ENCODE peak calls at places on chromosomes 6 and 20, in seven cellular contexts. Q, I, O, B, F, S and K are unnamed samples. For H3K36me3, the result is how much of the 10 kb centered on the place peaks cover.

GRCh38 chr6:158972241-158973233 is 27.5 kb downstream of the RSPH3 start:
- DNase-seq in B (no peak), O (no peak), I (no peak), F (no peak), S (no peak), Q (no peak), K (no peak)

GRCh38 chr6:149931501-149931900 is 8.6 kb upstream of the RAET1G start:
- DNase-seq in O (no peak), Q (no peak), F (no peak), I (no peak), B (no peak), S (no peak), K (no peak)

GRCh38 chr6:143158113-143158581 is 97.5 kb downstream of the AIG1 start:
- DNase-seq in Q (no peak), S (no peak), F (no peak), I (no peak), O (no peak), B (no peak), K (no peak)

GRCh38 chr6:10541591-10541990 is 20.4 kb downstream of the GCNT2 start:
- DNase-seq in Q (no peak), O (no peak), F (no peak), I (no peak), B (no peak), S (no peak), K (no peak)

GRCh38 chr6:167705211-167705750 is 121.4 kb upstream of the AFDN start:
- DNase-seq in B (no peak), Q (no peak), O (no peak), F (no peak), S (no peak), I (no peak), K (peak)

GRCh38 chr6:147507162-147508072 is 1.1 kb upstream of the SAMD5 start:
- DNase-seq in Q (peak), F (no peak), O (no peak), S (no peak), I (no peak), B (peak), K (peak)

GRCh38 chr20:44733341-44734069 is 12.2 kb upstream of the KCNK15 start:
- DNase-seq in I (peak), F (no peak), Q (peak), S (peak), O (peak), B (peak), K (peak)

GRCh38 chr6:129673758-129674157 is 36.2 kb downstream of the ARHGAP18 start:
- DNase-seq in I (no peak), B (no peak), O (no peak), S (no peak), F (no peak), Q (no peak), K (no peak)

GRCh38 chr20:46898433-46898832 is 3.8 kb downstream of the EYA2 start:
- DNase-seq in B (no peak), I (no peak), S (no peak), F (no peak), O (no peak), Q (no peak), K (no peak)

GRCh38 chr6:154705471-154706113 is 27.6 kb upstream of the SCAF8 start:
- DNase-seq in I (no peak), Q (no peak), B (peak), F (no peak), O (no peak), S (no peak), K (no peak)

GRCh38 chr6:88870728-88871330 is 92.6 kb downstream of the RNGTT start:
- DNase-seq in S (no peak), F (no peak), I (peak), O (peak), Q (no peak), B (peak), K (peak)

GRCh38 chr6:163100259-163100658 is 314.3 kb upstream of the QKI start:
- DNase-seq in F (no peak), I (no peak), B (no peak), Q (no peak), O (no peak), S (no peak), K (no peak)

GRCh38 chr20:8790442-8791074 is 278.3 kb upstream of the PLCB4 start:
- DNase-seq in I (no peak), Q (no peak), F (no peak), O (peak), S (peak), B (peak), K (no peak)

GRCh38 chr20:10984899-10985298 is 311.1 kb upstream of the JAG1 start:
- DNase-seq in S (no peak), O (no peak), B (no peak), F (no peak), Q (no peak), I (no peak), K (no peak)

GRCh38 chr6:11423667-11424066 is 113.9 kb upstream of the TMEM170B start:
- DNase-seq in Q (no peak), O (no peak), F (no peak), I (no peak), S (no peak), B (no peak), K (no peak)

GRCh38 chr6:142842423-142843261 is 102.3 kb downstream of the HIVEP2 start:
- DNase-seq in F (no peak), S (no peak), O (no peak), Q (no peak), B (no peak), I (no peak), K (no peak)

GRCh38 chr20:57600324-57601210 is 19.7 kb downstream of the ZBP1 start:
- DNase-seq in B (no peak), F (no peak), S (no peak), O (no peak), Q (no peak), I (no peak), K (no peak)

GRCh38 chr20:10511166-10511506 is 76.0 kb downstream of the SLX4IP start:
- DNase-seq in O (no peak), B (no peak), Q (no peak), I (no peak), F (no peak), S (no peak), K (no peak)

GRCh38 chr6:139494376-139495025 is 120.1 kb upstream of the CITED2 start:
- DNase-seq in Q (no peak), S (no peak), B (no peak), I (no peak), F (no peak), O (no peak), K (no peak)

GRCh38 chr20:45358282-45359068 is 4.5 kb upstream of the SYS1 start:
- DNase-seq in Q (no peak), B (peak), I (peak), O (peak), F (no peak), S (peak), K (peak)

GRCh38 chr6:100229512-100229911 is 235.2 kb downstream of the SIM1 start:
- DNase-seq in Q (no peak), S (no peak), F (no peak), I (no peak), B (no peak), O (peak), K (no peak)

GRCh38 chr20:13492001-13492480 is 146.7 kb downstream of the TASP1 start:
- DNase-seq in B (peak), Q (no peak), F (no peak), O (no peak), S (no peak), I (no peak), K (peak)

GRCh38 chr20:18849131-18849530 is 35.5 kb downstream of the SCP2D1 start:
- DNase-seq in B (no peak), I (no peak), Q (no peak), O (no peak), S (no peak), F (no peak), K (no peak)

GRCh38 chr6:100449239-100449691 is 15.5 kb downstream of the SIM1 start:
- DNase-seq in I (no peak), F (no peak), O (no peak), S (no peak), Q (no peak), B (no peak), K (no peak)

GRCh38 chr6:45590225-45590624 is 212.5 kb upstream of the SUPT3H start:
- DNase-seq in Q (no peak), I (no peak), B (no peak), S (no peak), F (no peak), O (no peak), K (no peak)

GRCh38 chr6:160430741-160431140 is 82.6 kb downstream of the SLC22A3 start:
- DNase-seq in Q (no peak), I (peak), S (no peak), B (peak), F (no peak), O (no peak), K (peak)

GRCh38 chr20:15654208-15654649 is 919.0 kb downstream of the KIF16B start:
- DNase-seq in S (peak), Q (no peak), F (no peak), O (peak), I (no peak), B (peak), K (no peak)

GRCh38 chr6:45483021-45483420 is 105.3 kb upstream of the SUPT3H start:
- DNase-seq in I (no peak), Q (no peak), F (no peak), S (no peak), B (no peak), O (no peak), K (no peak)

DNA sequence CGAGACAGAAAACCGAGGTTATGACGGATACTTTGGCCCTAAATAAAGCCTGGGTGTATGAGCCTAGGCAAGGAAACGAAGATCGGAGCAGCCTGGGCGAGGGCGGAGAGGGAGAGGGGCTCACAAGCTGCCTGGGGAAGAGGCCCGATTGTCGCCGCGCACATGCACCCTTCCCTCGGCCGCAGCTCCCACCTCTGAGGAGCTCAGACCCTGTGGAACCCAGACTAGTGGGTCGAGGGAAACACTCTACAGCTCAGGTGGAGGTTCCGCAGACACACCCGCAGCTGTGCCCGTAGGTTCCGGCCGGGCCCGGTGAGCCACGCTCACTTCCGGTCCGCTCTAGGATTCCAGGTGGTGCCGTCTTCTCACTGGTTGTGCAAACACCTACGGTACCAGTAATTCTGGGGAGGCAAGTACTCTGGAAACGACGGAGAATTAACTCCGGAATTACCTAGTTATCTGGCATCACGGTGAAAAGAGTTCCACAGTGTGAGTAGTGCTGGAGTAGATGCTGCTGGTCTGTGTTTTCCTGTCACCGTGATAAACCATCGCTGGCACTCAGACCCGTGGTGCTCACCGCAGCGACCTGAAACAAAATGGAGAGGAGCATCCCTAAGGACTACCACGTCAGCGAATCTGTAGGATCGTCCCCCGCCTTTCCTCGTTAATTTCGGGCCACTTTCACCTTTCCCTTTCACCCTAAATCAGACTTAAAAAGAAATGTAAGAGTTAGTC is 61.5 kb downstream of the GPX5 start:
- DNase-seq in Q (peak), S (peak), F (no peak), I (peak), O (peak), B (peak), K (peak)
- TF ChIP-seq POLR2A in Q (no peak), S (no peak), F (no peak), I (no peak), O (peak), B (no peak), K (no peak)

DNA sequence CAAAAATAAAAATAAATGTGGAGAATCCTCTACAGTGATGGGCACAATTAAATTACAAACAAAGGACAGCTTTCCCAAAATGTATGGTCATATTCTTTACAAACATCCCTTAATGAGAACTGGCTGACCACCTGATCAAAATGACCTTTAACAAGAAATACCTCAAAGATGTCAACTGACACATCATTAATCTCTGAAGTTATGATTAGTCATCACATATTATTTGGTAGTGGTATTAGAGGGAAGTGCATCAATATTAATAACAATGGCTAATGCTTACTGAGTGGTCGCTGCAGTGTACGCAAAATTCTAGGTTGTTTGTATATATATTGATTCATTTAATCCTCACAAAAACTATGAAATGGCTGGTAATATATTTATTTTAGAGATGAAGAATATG is 340.6 kb downstream of the GJA1 start:
- DNase-seq in F (no peak), Q (no peak), S (no peak), B (no peak), O (no peak), I (no peak), K (no peak)
- H3K36me3 ChIP-seq in F (under half), Q (under half), S (under half), B (under half), O (under half), I (under half), K (under half)

GRCh38 chr6:26234421-26235239 is 130.4 kb upstream of the BTN3A2 start:
- DNase-seq in I (peak), B (peak), F (no peak), Q (peak), S (peak), O (no peak), K (peak)
- TF ChIP-seq POLR2A in I (peak), B (peak), F (peak), Q (peak), S (peak), O (peak), K (peak)

DNA sequence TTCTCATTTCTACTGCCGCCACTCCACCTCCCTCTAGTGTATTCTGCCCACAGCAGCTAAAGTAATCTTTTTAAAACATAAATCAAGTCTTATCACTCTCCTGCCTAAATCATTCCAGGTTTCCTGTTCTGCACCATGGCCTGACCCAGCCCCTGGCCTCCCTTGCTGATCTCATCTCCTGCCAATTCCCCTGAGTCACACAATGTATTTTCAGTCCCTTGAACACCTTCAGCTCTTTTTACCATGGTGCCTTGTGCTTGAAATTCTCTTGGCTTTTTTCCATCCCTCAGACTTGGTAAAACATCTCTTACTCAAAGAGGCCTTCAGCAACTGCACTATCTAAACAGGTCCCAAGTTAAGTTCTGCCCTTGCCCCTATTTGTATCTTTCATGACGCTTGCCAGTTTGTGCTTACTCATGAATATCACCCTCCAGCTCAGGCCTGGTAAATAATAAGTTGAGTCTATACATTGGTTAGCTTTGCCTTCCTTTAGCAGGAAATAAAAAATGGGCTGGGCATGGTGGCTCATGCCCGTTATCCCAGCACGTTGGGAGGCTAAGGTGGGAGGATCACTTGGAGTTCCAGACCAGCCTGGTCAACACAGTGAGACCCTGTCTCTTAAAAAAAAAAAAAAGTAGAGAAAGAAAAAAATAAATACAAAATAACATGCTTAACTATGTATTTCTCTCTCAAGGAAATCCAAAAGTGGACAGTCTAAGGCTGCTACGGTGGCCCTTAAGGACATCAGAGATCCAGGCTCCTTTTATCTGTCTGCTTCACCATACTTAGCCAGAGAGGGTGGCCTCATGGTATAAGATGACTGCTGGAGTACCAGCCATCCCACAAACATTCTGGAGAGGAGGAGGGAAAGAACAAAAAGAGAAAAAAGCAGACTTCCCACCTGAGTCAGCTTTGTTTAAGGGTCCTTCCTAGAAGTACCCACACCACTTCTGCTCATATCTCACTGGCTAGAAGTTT is 62.2 kb downstream of the ARFGEF2 start:
- DNase-seq in B (no peak), Q (no peak), I (no peak), F (no peak), S (peak), O (peak), K (peak)
- H3K36me3 ChIP-seq in B (under half), Q (under half), I (under half), F (under half), S (half or more), O (under half), K (half or more)

DNA sequence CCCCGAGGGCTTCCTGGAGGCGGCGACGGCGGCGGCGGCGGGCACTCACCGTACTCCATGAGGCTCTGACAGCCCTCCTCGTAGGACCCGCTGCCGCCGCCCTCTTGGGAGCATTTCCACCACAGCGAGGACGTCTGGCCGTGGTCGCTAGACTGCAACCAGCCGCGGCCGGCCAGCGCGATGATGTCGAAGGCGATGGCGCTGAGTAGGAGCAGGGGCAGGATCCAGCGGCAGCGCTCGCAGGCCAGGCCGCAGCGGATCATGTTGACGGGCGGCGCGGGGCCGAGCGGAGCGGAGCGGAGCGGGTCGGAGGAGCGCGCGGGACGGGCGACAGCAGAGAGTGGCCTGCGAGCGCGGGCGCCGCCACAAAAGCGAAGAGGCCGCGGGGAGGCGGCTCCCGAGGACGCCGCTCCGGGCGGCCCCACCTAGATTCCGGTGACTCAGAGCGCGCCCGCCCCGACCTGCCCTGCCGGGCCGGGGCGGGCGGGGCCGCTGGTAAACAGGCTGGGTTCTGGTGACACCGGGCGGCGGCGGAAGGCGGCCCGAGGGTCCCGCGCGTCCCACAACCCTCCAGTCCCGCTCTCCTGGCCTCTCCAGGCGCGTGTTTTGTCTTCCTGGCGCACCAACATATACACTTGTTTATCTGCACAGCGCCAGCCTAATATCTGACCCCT is at the start of gene PERP:
- DNase-seq in I (peak), B (peak), S (peak), O (peak), F (no peak), Q (peak), K (peak)
- TF ChIP-seq POLR2A in I (no peak), B (no peak), S (no peak), O (peak), F (peak), Q (peak), K (peak)

GRCh38 chr6:35648203-35648602 is 40.5 kb downstream of the FKBP5 start:
- DNase-seq in O (no peak), B (no peak), S (no peak), I (no peak), F (no peak), Q (no peak), K (no peak)
- H3K36me3 ChIP-seq in O (under half), B (under half), S (half or more), I (under half), F (under half), Q (under half), K (under half)

GRCh38 chr6:46719099-46719498 is 16.1 kb downstream of the PLA2G7 start:
- DNase-seq in B (no peak), I (no peak), F (no peak), S (no peak), Q (no peak), O (no peak), K (no peak)
- TF ChIP-seq POLR2A in B (no peak), I (no peak), F (no peak), S (no peak), Q (no peak), O (no peak), K (no peak)